ENCODE peak calls at places on chromosomes 12 and 14, in five cellular contexts. Q is HL-60, Z is HCT116, M is K562, P is prostate gland. J is an unnamed sample.

GRCh38 chr14:52267501-52268190 is at the start of gene PTGDR:
- DNase-seq in Q (no peak), Z (no peak), M (no peak), P (no peak), J (peak)

GRCh38 chr12:27865421-27865820 is 85.4 kb upstream of the MANSC4 start:
- DNase-seq in Q (no peak), Z (no peak), M (no peak), P (no peak), J (no peak)

GRCh38 chr14:46381674-46382073 is 269.9 kb downstream of the RPL10L start:
- DNase-seq in Q (no peak), Z (no peak), M (no peak), P (no peak), J (no peak)

GRCh38 chr12:70157099-70157498 is 86.1 kb upstream of the CNOT2 start:
- DNase-seq in Q (no peak), Z (no peak), M (no peak), P (no peak), J (no peak)

GRCh38 chr12:27226319-27226984 is 17.6 kb upstream of the STK38L start:
- DNase-seq in Q (no peak), Z (no peak), M (no peak), P (peak), J (no peak)

GRCh38 chr12:49823350-49823749 is 4.9 kb downstream of the NCKAP5L start:
- DNase-seq in Q (no peak), Z (no peak), M (no peak), P (no peak), J (no peak)

GRCh38 chr14:54756656-54757392 is 145.8 kb downstream of the GCH1 start:
- DNase-seq in Q (no peak), Z (no peak), M (no peak), P (no peak), J (no peak)

GRCh38 chr14:55336161-55336560 is 64.9 kb downstream of the FBXO34 start:
- DNase-seq in Q (no peak), Z (no peak), M (no peak), P (no peak), J (no peak)

GRCh38 chr14:100554082-100554677 is 33.0 kb downstream of the BEGAIN start:
- DNase-seq in Q (peak), Z (no peak), M (peak), P (peak), J (no peak)

GRCh38 chr12:92341333-92341691 is 195.7 kb upstream of the BTG1 start:
- DNase-seq in Q (no peak), Z (no peak), M (peak), P (peak), J (no peak)

GRCh38 chr12:64660237-64661018 is 50.1 kb downstream of the RASSF3 start:
- DNase-seq in Q (no peak), Z (no peak), M (no peak), P (no peak), J (no peak)

GRCh38 chr14:77682158-77682553 is 25.7 kb downstream of the ALKBH1 start:
- DNase-seq in Q (no peak), Z (no peak), M (no peak), P (no peak), J (no peak)

GRCh38 chr12:57166971-57167371 is 19.6 kb upstream of the LRP1-AS start:
- DNase-seq in Q (no peak), Z (no peak), M (peak), P (no peak), J (no peak)

GRCh38 chr14:94317259-94317658 is 5.9 kb downstream of the SERPINA6 start:
- DNase-seq in Q (no peak), Z (no peak), M (no peak), P (no peak), J (no peak)

GRCh38 chr12:15274561-15274967 is 47.7 kb upstream of the PTPRO start:
- DNase-seq in Q (no peak), Z (no peak), M (no peak), P (peak), J (no peak)

GRCh38 chr14:75334191-75335051 is 55.8 kb downstream of the FOS start:
- DNase-seq in Q (peak), Z (no peak), M (no peak), P (no peak), J (peak)

GRCh38 chr12:92146497-92146828 is 817 bp upstream of the BTG1 start:
- DNase-seq in Q (no peak), Z (no peak), M (no peak), P (no peak), J (no peak)

GRCh38 chr14:23217032-23217431 is 20.7 kb upstream of the RNF212B start:
- DNase-seq in Q (no peak), Z (no peak), M (no peak), P (no peak), J (no peak)

GRCh38 chr14:80522936-80523335 is 311.6 kb upstream of the DIO2 start:
- DNase-seq in Q (no peak), Z (no peak), M (no peak), P (no peak), J (no peak)

GRCh38 chr14:32078030-32078793 is 1.1 kb downstream of the ARHGAP5 start:
- DNase-seq in Q (no peak), Z (no peak), M (peak), P (peak), J (no peak)

GRCh38 chr14:32074887-32075572 is 2.1 kb upstream of the ARHGAP5 start:
- DNase-seq in Q (no peak), Z (no peak), M (no peak), P (no peak), J (no peak)

GRCh38 chr14:32075636-32076277 is 1.3 kb upstream of the ARHGAP5 start:
- DNase-seq in Q (no peak), Z (no peak), M (peak), P (peak), J (peak)

GRCh38 chr14:32077081-32078029 is at the start of gene ARHGAP5:
- DNase-seq in Q (peak), Z (no peak), M (no peak), P (no peak), J (peak)

GRCh38 chr14:32076278-32077080 is 625 bp upstream of the ARHGAP5 start:
- DNase-seq in Q (peak), Z (peak), M (peak), P (peak), J (peak)
- TF ChIP-seq CTCF in Q (no peak), Z (no peak), M (no peak), P (no peak), J (no peak)

GRCh38 chr14:85528080-85528881 is 1.7 kb upstream of the FLRT2 start:
- DNase-seq in Q (no peak), Z (no peak), M (no peak), P (peak), J (no peak)

GRCh38 chr14:85528882-85529585 is 910 bp upstream of the FLRT2 start:
- DNase-seq in Q (no peak), Z (no peak), M (no peak), P (no peak), J (no peak)

GRCh38 chr14:85530626-85531025 is 682 bp downstream of the FLRT2 start:
- DNase-seq in Q (no peak), Z (no peak), M (no peak), P (no peak), J (no peak)

GRCh38 chr14:85531141-85531593 is 1.2 kb downstream of the FLRT2 start:
- DNase-seq in Q (peak), Z (no peak), M (no peak), P (peak), J (peak)

GRCh38 chr14:85529803-85530574 is at the start of gene FLRT2:
- DNase-seq in Q (no peak), Z (no peak), M (no peak), P (no peak), J (peak)
- H3K27ac ChIP-seq in Q (no peak), Z (no peak), M (no peak), P (peak), J (peak)

GRCh38 chr14:50798048-50798421 is 32.9 kb downstream of the NIN start:
- DNase-seq in Q (no peak), Z (no peak), M (no peak), P (no peak), J (no peak)
- TF ChIP-seq POLR2AphosphoS5 in Q (no peak), Z (no peak), M (no peak), P (no peak), J (no peak)

DNA sequence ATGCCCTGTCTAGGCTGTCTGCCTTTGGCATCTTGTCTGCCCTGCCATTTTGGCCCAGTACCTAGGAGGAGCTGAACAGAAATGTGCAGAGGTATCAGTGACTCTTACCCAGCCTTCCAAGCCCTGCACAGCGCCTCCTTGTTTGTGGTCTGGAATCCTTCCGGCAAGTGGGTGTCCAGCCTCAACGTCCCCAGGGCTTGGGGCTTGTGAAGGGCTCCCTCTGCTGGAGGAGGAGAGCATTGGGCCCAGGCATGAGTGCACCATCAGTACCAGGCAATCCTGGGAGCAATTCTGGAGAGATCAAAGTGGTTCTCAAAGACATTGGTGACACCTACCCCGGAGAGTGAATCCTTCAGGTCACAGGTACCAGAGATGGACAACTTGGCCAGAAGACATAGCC is 2.4 kb upstream of the TCL1B start:
- DNase-seq in Q (peak), Z (peak), M (peak), P (no peak), J (no peak)
- TF ChIP-seq CTCF in Q (peak), Z (peak), M (peak), P (peak), J (peak)

GRCh38 chr12:113198286-113198685 is 12.8 kb downstream of the RITA1 start:
- DNase-seq in Q (no peak), Z (no peak), M (no peak), P (no peak), J (no peak)

GRCh38 chr12:113195598-113195997 is 10.1 kb downstream of the RITA1 start:
- DNase-seq in Q (no peak), Z (no peak), M (no peak), P (no peak), J (no peak)

GRCh38 chr12:113197518-113198077 is 12.1 kb downstream of the RITA1 start:
- DNase-seq in Q (no peak), Z (no peak), M (no peak), P (no peak), J (no peak)

GRCh38 chr12:113196582-113196981 is 11.1 kb downstream of the RITA1 start:
- DNase-seq in Q (no peak), Z (no peak), M (no peak), P (no peak), J (no peak)

GRCh38 chr12:113196996-113197395 is 11.5 kb downstream of the RITA1 start:
- DNase-seq in Q (peak), Z (peak), M (peak), P (peak), J (no peak)
- H3K27ac ChIP-seq in Q (no peak), Z (no peak), M (no peak), P (no peak), J (no peak)

DNA sequence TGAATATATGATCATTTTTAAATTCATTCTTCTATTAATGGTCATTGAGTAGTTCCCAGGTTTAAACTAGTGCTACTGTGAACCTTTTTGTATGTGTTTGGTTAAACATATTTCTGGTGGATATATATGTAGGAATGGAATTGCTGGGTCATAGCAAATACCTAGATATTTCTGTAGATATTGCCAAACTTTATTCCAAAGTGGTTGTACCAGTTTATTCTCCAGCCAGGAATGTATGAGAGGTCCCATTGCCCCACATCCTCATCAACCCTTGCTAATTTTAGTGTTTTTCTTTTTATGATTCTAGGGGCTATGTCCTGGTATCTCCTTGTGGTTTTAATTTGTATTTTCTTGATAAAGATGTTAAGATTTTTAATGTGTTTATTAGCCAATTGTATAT is 3.1 kb downstream of the VEZT start:
- DNase-seq in Q (no peak), Z (no peak), M (no peak), P (no peak), J (no peak)
- TF ChIP-seq POLR2AphosphoS5 in Q (no peak), Z (no peak), M (no peak), P (no peak), J (no peak)

GRCh38 chr12:108602209-108602705 is 4.4 kb upstream of the TMEM119 start:
- DNase-seq in Q (no peak), Z (no peak), M (no peak), P (no peak), J (no peak)
- TF ChIP-seq CTCF in Q (no peak), Z (no peak), M (no peak), P (no peak), J (no peak)

DNA sequence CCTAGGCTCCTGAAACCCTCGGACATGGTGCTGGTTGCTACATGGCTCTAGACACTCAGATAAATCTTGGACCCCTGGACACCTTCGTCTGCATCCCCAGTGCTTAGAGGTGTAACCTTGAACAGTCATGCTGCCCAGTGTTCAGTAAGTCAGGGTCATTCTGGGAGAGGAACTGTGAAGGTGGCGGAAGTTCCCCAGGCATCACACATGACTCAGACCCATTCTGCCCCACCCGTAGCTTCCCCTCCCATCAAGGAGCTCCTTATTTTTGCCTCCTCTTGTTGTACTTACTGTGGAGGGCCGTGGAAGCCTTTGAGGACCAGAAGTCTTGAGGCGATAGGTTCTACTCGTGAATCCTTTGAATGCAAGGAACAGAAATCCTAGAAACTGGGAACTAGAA is 18.1 kb upstream of the SSPN start:
- DNase-seq in Q (no peak), Z (no peak), M (no peak), P (no peak), J (no peak)
- H3K27ac ChIP-seq in Q (no peak), Z (no peak), M (no peak), P (no peak), J (no peak)

GRCh38 chr12:77122236-77122635 is 56.9 kb upstream of the E2F7 start:
- DNase-seq in Q (no peak), Z (peak), M (no peak), P (no peak), J (no peak)
- TF ChIP-seq POLR2AphosphoS5 in Q (no peak), Z (peak), M (no peak), P (no peak), J (no peak)

GRCh38 chr12:103768467-103769123 is 72.4 kb downstream of the NT5DC3 start:
- DNase-seq in Q (no peak), Z (no peak), M (no peak), P (no peak), J (no peak)
- TF ChIP-seq CTCF in Q (no peak), Z (no peak), M (no peak), P (no peak), J (no peak)

J was measured in spleen.